ENCODE peak calls at places on chromosomes 6 and 20, in eight cellular contexts. U is left cardiac atrium; N is COR-L47; Y is fibroblast of gingiva; D is stimulated activated CD4-positive, alpha-beta T cell treated with anti-CD3 and anti-CD28 coated beads, Interleukin-12 subunit alpha, Interleukin-12 subunit beta, amount 100 ng/mL, for 4 hours; J is cardiac muscle cell; K is lower lobe of right lung; P is germinal center. E is an unnamed sample.

GRCh38 chr6:125597411-125598253 is 151.8 kb upstream of the HEY2 start:
- DNase-seq in U (no peak), N (no peak), Y (peak; percentile 86), D (no peak), J (peak; percentile 73), K (peak; percentile 78), P (peak; percentile 46), E (peak; percentile 92)

GRCh38 chr6:170048615-170049256 is 242.1 kb downstream of the DLL1 start:
- DNase-seq in U (peak; percentile 53), N (no peak), Y (peak; percentile 87), D (no peak), J (no peak), K (peak; percentile 82), P (no peak), E (no peak)

GRCh38 chr20:47063407-47063806 is 168.8 kb downstream of the EYA2 start:
- DNase-seq in U (no peak), N (no peak), Y (no peak), D (no peak), J (no peak), K (no peak), P (no peak), E (no peak)

GRCh38 chr6:127190552-127190951 is 72.1 kb downstream of the RSPO3 start:
- DNase-seq in U (no peak), N (peak; percentile 12), Y (peak; percentile 60), D (no peak), J (peak; percentile 12), K (no peak), P (no peak), E (peak; percentile 5)

GRCh38 chr6:162964703-162965140 is 236.9 kb downstream of the PACRG start:
- DNase-seq in U (peak; percentile 53), N (peak; percentile 3), Y (peak; percentile 100), D (no peak), J (no peak), K (no peak), P (no peak), E (peak; percentile 8)

GRCh38 chr20:51536116-51537069 is 6.1 kb downstream of the NFATC2 start:
- DNase-seq in U (no peak), N (peak; percentile 62), Y (no peak), D (no peak), J (no peak), K (no peak), P (no peak), E (peak; percentile 8)

GRCh38 chr6:159720708-159721107 is 6.6 kb upstream of the WTAP start:
- DNase-seq in U (no peak), N (no peak), Y (no peak), D (no peak), J (peak; percentile 44), K (no peak), P (peak; percentile 59), E (peak; percentile 65)

GRCh38 chr20:38864662-38865061 is 59.2 kb downstream of the PPP1R16B start:
- DNase-seq in U (no peak), N (no peak), Y (no peak), D (no peak), J (no peak), K (no peak), P (no peak), E (no peak)

GRCh38 chr20:12592756-12593155 is 416.0 kb upstream of the SPTLC3 start:
- DNase-seq in U (no peak), N (no peak), Y (no peak), D (no peak), J (no peak), K (no peak), P (no peak), E (no peak)